ENCODE peak calls at places on chromosomes 3 and 15, in ten cellular contexts. X is NCI-H748 treated with DMSO at 0.1 percent for 48 hours; G is mesendoderm; B is progenitor cell of endocrine pancreas; M is iris pigment epithelial cell; C is stimulated activated CD4-positive, alpha-beta T cell treated with anti-CD3 and anti-CD28 coated beads, Interleukin-4, amount 100 ng/mL, for 48 hours; F is T-cell; L is NCI-H2081; E is activated CD4-positive, alpha-beta T cell treated with anti-CD3 and anti-CD28 coated beads, Interleukin-2, amount 50 U/mL, for 24 hours; U is AG20443. Q is an unnamed sample.
A peak's percentile ranks its signal among the peaks of the same experiment; 100 is the strongest.

GRCh38 chr3:44058868-44059203 is 182.8 kb upstream of the TOPAZ1 start:
- DNase-seq in B (no peak), F (no peak), C (no peak), X (no peak), L (no peak), M (no peak), E (no peak), U (no peak), G (no peak), Q (no peak)

GRCh38 chr15:66084704-66085103 is 168.8 kb downstream of the MEGF11 start:
- DNase-seq in U (no peak), L (no peak), M (no peak), C (no peak), G (no peak), E (no peak), B (no peak), F (no peak), X (no peak), Q (no peak)

GRCh38 chr3:159860269-159860668 is 128.4 kb upstream of the IL12A start:
- DNase-seq in U (no peak), E (no peak), M (no peak), G (peak; percentile 69), C (no peak), L (no peak), B (no peak), F (no peak), X (no peak), Q (no peak)

GRCh38 chr3:23256741-23257435 is 53.8 kb downstream of the UBE2E2 start:
- DNase-seq in B (no peak), F (no peak), E (no peak), U (no peak), C (no peak), X (no peak), M (peak; percentile 27), G (no peak), L (no peak), Q (no peak)

GRCh38 chr3:96236499-96236898 is 577.9 kb upstream of the EPHA6 start:
- DNase-seq in U (no peak), X (no peak), E (no peak), G (no peak), F (no peak), M (peak; percentile 1), B (no peak), C (no peak), L (no peak), Q (no peak)

GRCh38 chr3:192825191-192825590 is 92.5 kb downstream of the MB21D2 start:
- DNase-seq in L (no peak), X (no peak), U (no peak), B (no peak), M (no peak), G (no peak), C (no peak), E (no peak), F (no peak), Q (peak; percentile 58)

GRCh38 chr3:174907027-174907426 is 47.9 kb downstream of the NAALADL2 start:
- DNase-seq in F (no peak), L (no peak), M (peak; percentile 38), U (no peak), E (no peak), C (no peak), B (no peak), X (no peak), G (no peak), Q (peak; percentile 8)

GRCh38 chr15:42494998-42495360 is 455 bp upstream of the SNAP23 start:
- DNase-seq in M (peak; percentile 81), X (no peak), C (no peak), L (no peak), G (peak; percentile 23), B (no peak), U (peak; percentile 52), E (no peak), F (no peak), Q (peak; percentile 76)

GRCh38 chr15:88791637-88792036 is 11.6 kb upstream of the ACAN start:
- DNase-seq in B (no peak), F (no peak), E (no peak), M (no peak), U (no peak), X (no peak), L (no peak), C (no peak), G (no peak), Q (no peak)

GRCh38 chr3:105409364-105409763 is 42.7 kb downstream of the ALCAM start:
- DNase-seq in E (no peak), L (no peak), G (no peak), C (no peak), B (no peak), M (no peak), F (no peak), U (no peak), X (no peak), Q (no peak)

GRCh38 chr3:12157026-12157425 is 1.7 kb downstream of the TIMP4 start:
- DNase-seq in E (no peak), U (no peak), X (no peak), B (no peak), C (no peak), M (no peak), F (no peak), G (no peak), L (no peak), Q (no peak)

GRCh38 chr3:64303881-64304280 is 78.6 kb upstream of the PRICKLE2 start:
- DNase-seq in C (no peak), E (no peak), B (no peak), L (no peak), M (no peak), X (no peak), U (no peak), G (no peak), F (no peak), Q (no peak)

GRCh38 chr15:58515807-58516206 is 84.0 kb downstream of the LIPC start:
- DNase-seq in X (no peak), G (no peak), L (no peak), M (no peak), E (no peak), F (no peak), C (no peak), B (no peak), U (no peak), Q (no peak)

GRCh38 chr3:87191641-87192040 is 35.5 kb upstream of the CHMP2B start:
- DNase-seq in L (no peak), B (no peak), F (no peak), M (no peak), E (no peak), C (no peak), U (peak; percentile 33), X (no peak), G (no peak), Q (no peak)

GRCh38 chr3:106249159-106249558 is 380.3 kb upstream of the CBLB start:
- DNase-seq in B (no peak), U (no peak), G (no peak), X (no peak), L (no peak), M (peak; percentile 84), F (no peak), E (no peak), C (no peak), Q (peak; percentile 80)

GRCh38 chr3:184149123-184149522 is 6.1 kb upstream of the DVL3 start:
- DNase-seq in F (no peak), M (no peak), U (no peak), B (no peak), L (no peak), G (no peak), X (no peak), E (no peak), C (no peak), Q (no peak)

GRCh38 chr3:62368705-62369475 is 4.5 kb downstream of the FEZF2 start:
- DNase-seq in B (no peak), M (no peak), U (no peak), G (peak; percentile 74), E (no peak), X (peak; percentile 57), L (no peak), F (no peak), C (no peak), Q (no peak)

GRCh38 chr3:173531602-173532001 is 134.1 kb downstream of the NLGN1 start:
- DNase-seq in X (no peak), B (no peak), M (no peak), L (no peak), G (no peak), C (no peak), U (no peak), F (no peak), E (no peak), Q (no peak)

GRCh38 chr3:194772241-194773000 is 86.7 kb downstream of the FAM43A start:
- DNase-seq in C (no peak), L (no peak), F (no peak), M (no peak), B (no peak), E (no peak), U (no peak), G (no peak), X (no peak), Q (no peak)

GRCh38 chr3:183253961-183254815 is 1.1 kb downstream of the B3GNT5 start:
- DNase-seq in U (peak; percentile 36), C (no peak), B (peak; percentile 55), L (peak; percentile 61), X (no peak), E (peak; percentile 6), F (no peak), M (peak; percentile 32), G (peak; percentile 53), Q (no peak)

GRCh38 chr3:128969993-128970740 is 23.7 kb downstream of the CFAP92 start:
- DNase-seq in L (peak; percentile 76), M (peak; percentile 31), F (peak; percentile 36), B (peak; percentile 42), U (peak; percentile 66), X (peak; percentile 9), E (peak; percentile 41), C (peak; percentile 47), G (peak; percentile 44), Q (peak; percentile 36)

GRCh38 chr3:3737511-3737910 is 61.7 kb upstream of the LRRN1 start:
- DNase-seq in C (no peak), E (no peak), G (no peak), B (no peak), U (no peak), M (no peak), X (no peak), L (no peak), F (no peak), Q (no peak)

GRCh38 chr15:58678683-58679082 is 70.8 kb downstream of the ADAM10 start:
- DNase-seq in E (no peak), L (no peak), X (no peak), F (no peak), C (no peak), U (no peak), B (no peak), G (no peak), M (peak; percentile 66), Q (no peak)

GRCh38 chr15:95690631-95691340 is 639.7 kb upstream of the NR2F2 start:
- DNase-seq in B (no peak), F (no peak), C (no peak), M (no peak), G (peak; percentile 35), E (no peak), L (no peak), X (no peak), U (no peak), Q (no peak)

GRCh38 chr3:145882416-145882815 is 278.6 kb downstream of the PLOD2 start:
- DNase-seq in M (peak; percentile 31), G (no peak), C (no peak), B (no peak), L (no peak), U (peak; percentile 42), E (no peak), F (no peak), X (no peak), Q (peak; percentile 31)

GRCh38 chr3:36876181-36876936 is 68.5 kb downstream of the TRANK1 start:
- DNase-seq in U (no peak), E (no peak), B (no peak), X (no peak), M (no peak), F (peak; percentile 18), C (no peak), L (no peak), G (no peak), Q (no peak)

GRCh38 chr3:141039573-141039972 is 11.6 kb upstream of the SPSB4 start:
- DNase-seq in U (no peak), C (no peak), X (no peak), F (no peak), M (no peak), L (no peak), E (no peak), B (no peak), G (peak; percentile 31), Q (no peak)

GRCh38 chr3:42055291-42055690 is 35.9 kb upstream of the TRAK1 start:
- DNase-seq in B (no peak), U (no peak), X (no peak), L (no peak), G (no peak), C (no peak), M (peak; percentile 97), F (no peak), E (no peak), Q (peak; percentile 97)

Q was measured in AG10803.